ENCODE peak calls at places on chromosomes 5 and 9, in eight cellular contexts. One of them, this sample, is unnamed.

GRCh38 chr9:20634895-20635294 is 12.6 kb upstream of the MLLT3 start:
- DNase-seq in A549: no peak
- DNase-seq in stomach: no peak
- DNase-seq in SK-N-SH: no peak
- DNase-seq in ovary: no peak
- DNase-seq in transverse colon: no peak
- DNase-seq in tibial nerve: no peak
- DNase-seq in suprapubic skin: no peak
- DNase-seq in this sample: no peak

GRCh38 chr9:103942652-103943051 is 151.5 kb upstream of the SMC2 start:
- DNase-seq in suprapubic skin: no peak
- DNase-seq in A549: no peak
- DNase-seq in ovary: no peak
- DNase-seq in SK-N-SH: no peak
- DNase-seq in stomach: no peak
- DNase-seq in transverse colon: no peak
- DNase-seq in tibial nerve: no peak
- DNase-seq in this sample: no peak

GRCh38 chr9:133370680-133371079 is 5.2 kb downstream of the SURF4 start:
- DNase-seq in ovary: no peak
- DNase-seq in tibial nerve: no peak
- DNase-seq in SK-N-SH: no peak
- DNase-seq in suprapubic skin: no peak
- DNase-seq in A549: no peak
- DNase-seq in transverse colon: no peak
- DNase-seq in stomach: no peak
- DNase-seq in this sample: peak

GRCh38 chr5:75055727-75056144 is 3.4 kb upstream of the GCNT4 start:
- DNase-seq in A549: no peak
- DNase-seq in stomach: no peak
- DNase-seq in SK-N-SH: no peak
- DNase-seq in suprapubic skin: no peak
- DNase-seq in tibial nerve: no peak
- DNase-seq in transverse colon: no peak
- DNase-seq in ovary: no peak
- DNase-seq in this sample: no peak

GRCh38 chr5:142095651-142096330 is 12.8 kb upstream of the NDFIP1 start:
- DNase-seq in transverse colon: peak
- DNase-seq in tibial nerve: no peak
- DNase-seq in ovary: no peak
- DNase-seq in suprapubic skin: no peak
- DNase-seq in SK-N-SH: no peak
- DNase-seq in A549: no peak
- DNase-seq in stomach: no peak
- DNase-seq in this sample: peak

GRCh38 chr9:4417578-4418325 is 72.5 kb upstream of the SLC1A1 start:
- DNase-seq in SK-N-SH: no peak
- DNase-seq in ovary: no peak
- DNase-seq in transverse colon: no peak
- DNase-seq in suprapubic skin: no peak
- DNase-seq in stomach: no peak
- DNase-seq in A549: no peak
- DNase-seq in tibial nerve: no peak
- DNase-seq in this sample: no peak

GRCh38 chr9:134689320-134690181 is 47.9 kb downstream of the COL5A1 start:
- DNase-seq in A549: peak
- DNase-seq in ovary: peak
- DNase-seq in stomach: peak
- DNase-seq in transverse colon: peak
- DNase-seq in suprapubic skin: no peak
- DNase-seq in SK-N-SH: peak
- DNase-seq in tibial nerve: peak
- DNase-seq in this sample: peak

GRCh38 chr9:114908796-114909448 is 21.5 kb downstream of the TNFSF8 start:
- DNase-seq in SK-N-SH: no peak
- DNase-seq in transverse colon: no peak
- DNase-seq in suprapubic skin: no peak
- DNase-seq in A549: no peak
- DNase-seq in tibial nerve: no peak
- DNase-seq in ovary: no peak
- DNase-seq in stomach: no peak
- DNase-seq in this sample: no peak

GRCh38 chr5:78706825-78707224 is 58.3 kb upstream of the LHFPL2 start:
- DNase-seq in SK-N-SH: no peak
- DNase-seq in ovary: no peak
- DNase-seq in transverse colon: no peak
- DNase-seq in suprapubic skin: no peak
- DNase-seq in stomach: no peak
- DNase-seq in tibial nerve: no peak
- DNase-seq in A549: no peak
- DNase-seq in this sample: no peak

GRCh38 chr9:127884976-127885490 is 7.6 kb upstream of the AK1 start:
- DNase-seq in SK-N-SH: no peak
- DNase-seq in A549: no peak
- DNase-seq in suprapubic skin: no peak
- DNase-seq in transverse colon: no peak
- DNase-seq in tibial nerve: no peak
- DNase-seq in ovary: no peak
- DNase-seq in stomach: no peak
- DNase-seq in this sample: peak
- TF ChIP-seq EP300 in SK-N-SH: no peak
- TF ChIP-seq EP300 in A549: no peak
- TF ChIP-seq EP300 in suprapubic skin: no peak
- TF ChIP-seq EP300 in transverse colon: no peak
- TF ChIP-seq EP300 in tibial nerve: no peak
- TF ChIP-seq EP300 in ovary: no peak
- TF ChIP-seq EP300 in stomach: no peak
- TF ChIP-seq EP300 in this sample: no peak

DNA sequence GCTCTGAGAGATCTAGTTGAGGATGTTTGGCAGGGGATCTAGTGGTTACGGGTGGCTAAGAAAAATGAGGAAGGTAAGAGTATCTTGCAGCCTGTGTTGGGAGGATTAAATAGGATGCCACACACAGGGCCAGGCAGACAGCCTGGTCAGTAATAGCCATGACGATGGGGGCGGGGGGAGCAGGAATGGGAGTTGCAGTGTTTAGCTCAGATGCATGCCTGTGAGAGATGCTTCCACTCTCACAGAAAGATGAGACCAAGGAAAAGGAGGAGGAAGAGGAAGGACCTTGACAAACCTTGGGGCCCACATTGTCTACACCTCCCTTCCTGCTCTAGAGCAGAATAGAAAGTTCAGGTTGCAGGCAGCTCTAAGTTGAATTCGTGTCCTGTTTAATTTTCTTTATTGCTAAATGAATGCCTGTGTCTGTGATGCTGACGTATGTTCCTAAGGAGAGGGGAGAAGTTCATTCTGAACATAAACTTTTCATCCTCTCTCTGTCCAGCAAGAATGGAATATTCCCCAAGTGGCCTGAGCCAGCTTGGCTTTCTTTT is 28.7 kb downstream of the TGFBI start:
- DNase-seq in stomach: no peak
- DNase-seq in SK-N-SH: no peak
- DNase-seq in suprapubic skin: no peak
- DNase-seq in ovary: no peak
- DNase-seq in transverse colon: no peak
- DNase-seq in tibial nerve: no peak
- DNase-seq in A549: no peak
- DNase-seq in this sample: no peak
- H3K4me3 ChIP-seq in stomach: no peak
- H3K4me3 ChIP-seq in SK-N-SH: no peak
- H3K4me3 ChIP-seq in suprapubic skin: no peak
- H3K4me3 ChIP-seq in ovary: no peak
- H3K4me3 ChIP-seq in transverse colon: no peak
- H3K4me3 ChIP-seq in tibial nerve: no peak
- H3K4me3 ChIP-seq in A549: peak
- H3K4me3 ChIP-seq in this sample: no peak

DNA sequence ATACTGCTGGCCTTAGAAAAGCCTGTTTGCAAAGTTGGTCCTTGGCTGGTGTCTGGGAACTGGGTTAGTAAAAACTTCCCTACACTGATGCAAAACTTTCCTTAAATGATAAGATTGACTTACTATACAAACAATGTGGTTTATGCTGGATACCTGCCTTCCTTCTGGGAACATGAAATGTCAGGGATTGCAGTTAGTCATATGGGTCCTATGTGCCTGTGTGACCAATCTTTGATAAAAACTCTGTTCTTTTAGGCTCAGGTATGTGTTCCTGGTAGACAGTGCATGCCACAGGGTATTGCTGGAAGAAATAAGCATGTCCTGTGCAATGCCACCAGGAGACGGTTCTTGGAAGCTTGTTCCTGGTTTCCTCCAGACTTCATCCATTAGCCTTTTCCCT is 173.3 kb downstream of the RMI1 start:
- DNase-seq in suprapubic skin: no peak
- DNase-seq in tibial nerve: no peak
- DNase-seq in A549: no peak
- DNase-seq in stomach: peak
- DNase-seq in SK-N-SH: no peak
- DNase-seq in transverse colon: no peak
- DNase-seq in ovary: no peak
- DNase-seq in this sample: no peak
- TF ChIP-seq EP300 in suprapubic skin: no peak
- TF ChIP-seq EP300 in tibial nerve: no peak
- TF ChIP-seq EP300 in A549: no peak
- TF ChIP-seq EP300 in stomach: no peak
- TF ChIP-seq EP300 in SK-N-SH: no peak
- TF ChIP-seq EP300 in transverse colon: no peak
- TF ChIP-seq EP300 in ovary: no peak
- TF ChIP-seq EP300 in this sample: no peak

GRCh38 chr9:38619556-38620447 is 594 bp downstream of the ANKRD18A start:
- DNase-seq in suprapubic skin: no peak
- DNase-seq in transverse colon: peak
- DNase-seq in A549: no peak
- DNase-seq in stomach: no peak
- DNase-seq in tibial nerve: no peak
- DNase-seq in ovary: no peak
- DNase-seq in SK-N-SH: peak
- DNase-seq in this sample: peak

GRCh38 chr9:38622961-38623360 is 2.6 kb upstream of the ANKRD18A start:
- DNase-seq in ovary: no peak
- DNase-seq in A549: no peak
- DNase-seq in stomach: no peak
- DNase-seq in transverse colon: no peak
- DNase-seq in tibial nerve: no peak
- DNase-seq in SK-N-SH: no peak
- DNase-seq in suprapubic skin: no peak
- DNase-seq in this sample: no peak

GRCh38 chr9:38621434-38622082 is 1.2 kb upstream of the ANKRD18A start:
- DNase-seq in SK-N-SH: peak
- DNase-seq in A549: no peak
- DNase-seq in suprapubic skin: no peak
- DNase-seq in transverse colon: peak
- DNase-seq in ovary: no peak
- DNase-seq in stomach: peak
- DNase-seq in tibial nerve: no peak
- DNase-seq in this sample: peak

GRCh38 chr9:38620483-38621433 is at the start of gene ANKRD18A:
- DNase-seq in stomach: peak
- DNase-seq in A549: peak
- DNase-seq in ovary: no peak
- DNase-seq in SK-N-SH: peak
- DNase-seq in suprapubic skin: peak
- DNase-seq in transverse colon: peak
- DNase-seq in tibial nerve: no peak
- DNase-seq in this sample: peak

GRCh38 chr9:38622083-38622674 is 1.8 kb upstream of the ANKRD18A start:
- DNase-seq in stomach: no peak
- DNase-seq in tibial nerve: no peak
- DNase-seq in transverse colon: peak
- DNase-seq in suprapubic skin: no peak
- DNase-seq in ovary: no peak
- DNase-seq in SK-N-SH: peak
- DNase-seq in A549: peak
- DNase-seq in this sample: peak
- H3K4me3 ChIP-seq in stomach: peak
- H3K4me3 ChIP-seq in tibial nerve: peak
- H3K4me3 ChIP-seq in transverse colon: peak
- H3K4me3 ChIP-seq in suprapubic skin: peak
- H3K4me3 ChIP-seq in ovary: no peak
- H3K4me3 ChIP-seq in SK-N-SH: peak
- H3K4me3 ChIP-seq in A549: peak
- H3K4me3 ChIP-seq in this sample: peak

DNA sequence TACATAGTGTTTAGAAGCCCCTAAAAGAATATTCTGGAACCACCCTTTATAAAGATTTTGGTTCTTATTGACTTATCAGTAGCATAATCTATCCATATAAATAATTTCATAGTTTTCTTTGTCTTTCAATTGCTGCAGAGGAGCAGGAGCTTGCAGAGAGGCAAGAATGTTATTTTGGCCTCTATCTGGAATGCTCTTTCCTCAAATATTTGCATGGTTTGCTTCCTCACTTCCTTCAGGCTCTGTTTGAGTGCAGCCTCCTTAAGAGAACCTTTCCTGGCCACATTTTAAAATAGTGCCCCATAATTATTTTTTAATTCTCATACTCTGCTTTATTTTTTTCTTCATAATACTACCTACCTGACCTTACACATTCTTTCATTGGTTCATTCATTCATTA is 1.5 kb downstream of the C5 start:
- DNase-seq in tibial nerve: no peak
- DNase-seq in suprapubic skin: no peak
- DNase-seq in A549: no peak
- DNase-seq in SK-N-SH: no peak
- DNase-seq in ovary: no peak
- DNase-seq in transverse colon: no peak
- DNase-seq in stomach: no peak
- DNase-seq in this sample: no peak
- TF ChIP-seq EP300 in tibial nerve: no peak
- TF ChIP-seq EP300 in suprapubic skin: no peak
- TF ChIP-seq EP300 in A549: no peak
- TF ChIP-seq EP300 in SK-N-SH: no peak
- TF ChIP-seq EP300 in ovary: no peak
- TF ChIP-seq EP300 in transverse colon: no peak
- TF ChIP-seq EP300 in stomach: no peak
- TF ChIP-seq EP300 in this sample: no peak

DNA sequence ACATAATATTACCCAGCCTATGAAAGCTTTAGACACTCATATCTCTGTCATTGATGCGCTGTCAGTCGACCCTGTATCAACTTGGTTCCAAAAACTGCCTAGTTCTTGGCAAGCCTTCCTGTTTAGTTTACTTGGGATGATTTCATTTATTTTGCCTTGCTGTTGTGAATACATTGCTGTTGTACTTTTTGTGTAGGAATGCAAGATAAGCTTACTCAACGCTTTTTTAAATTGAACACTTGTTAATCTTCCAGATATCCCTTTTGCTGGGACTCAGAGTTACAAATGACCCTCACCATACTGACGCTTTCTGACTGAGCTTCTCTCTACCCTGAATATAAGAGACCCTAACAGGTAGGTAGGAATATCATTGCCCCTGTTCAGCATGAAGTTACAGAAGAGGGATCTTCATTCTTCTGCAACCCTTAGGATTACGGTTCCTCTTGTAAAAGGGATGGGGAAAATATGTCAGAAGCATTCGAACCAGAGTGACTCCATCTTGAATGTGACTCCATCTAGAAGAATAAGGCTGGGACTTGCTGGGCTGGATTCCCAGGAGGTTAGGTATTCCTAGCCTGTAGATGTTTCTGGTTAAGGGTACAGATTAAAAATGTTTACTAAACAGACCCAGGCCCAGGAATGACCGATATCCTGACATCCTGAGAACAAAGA is 13.7 kb upstream of the PAIP1 start:
- DNase-seq in SK-N-SH: no peak
- DNase-seq in transverse colon: no peak
- DNase-seq in tibial nerve: no peak
- DNase-seq in suprapubic skin: no peak
- DNase-seq in stomach: no peak
- DNase-seq in A549: no peak
- DNase-seq in ovary: no peak
- DNase-seq in this sample: no peak
- H3K4me3 ChIP-seq in SK-N-SH: no peak
- H3K4me3 ChIP-seq in transverse colon: no peak
- H3K4me3 ChIP-seq in tibial nerve: no peak
- H3K4me3 ChIP-seq in suprapubic skin: no peak
- H3K4me3 ChIP-seq in stomach: no peak
- H3K4me3 ChIP-seq in A549: no peak
- H3K4me3 ChIP-seq in ovary: no peak
- H3K4me3 ChIP-seq in this sample: no peak